ENCODE peak calls at places on chromosomes 7 and 10, in six cellular contexts. Y, W, L, C, M and B are unnamed samples.

GRCh38 chr7:92266415-92267241 is 20.9 kb downstream of the ANKIB1 start:
- DNase-seq in W (no peak), M (no peak), C (no peak), L (no peak), Y (peak; percentile 28), B (no peak)

GRCh38 chr10:23439452-23439919 is 611 bp downstream of the OTUD1 start:
- DNase-seq in W (peak; percentile 41), M (no peak), Y (no peak), C (no peak), L (no peak), B (no peak)

GRCh38 chr7:134042307-134042706 is 84.8 kb upstream of the LRGUK start:
- DNase-seq in Y (no peak), W (no peak), C (no peak), M (no peak), L (no peak), B (no peak)

GRCh38 chr10:48470115-48470892 is 134.6 kb downstream of the ARHGAP22 start:
- DNase-seq in L (peak; percentile 12), C (no peak), M (no peak), Y (no peak), W (no peak), B (no peak)

GRCh38 chr7:128940494-128941322 is 3.0 kb downstream of the IRF5 start:
- DNase-seq in Y (no peak), C (no peak), M (no peak), W (peak; percentile 66), L (no peak), B (no peak)

GRCh38 chr10:65570143-65571010 is 1355.5 kb upstream of the LRRTM3 start:
- DNase-seq in L (no peak), C (peak; percentile 49), W (peak; percentile 31), M (peak; percentile 65), Y (peak; percentile 36), B (no peak)

GRCh38 chr7:47211467-47212121 is 370.3 kb downstream of the TNS3 start:
- DNase-seq in C (no peak), L (no peak), W (no peak), Y (no peak), M (no peak), B (no peak)

GRCh38 chr7:129212126-129212525 is 12.7 kb upstream of the AHCYL2 start:
- DNase-seq in L (no peak), M (no peak), Y (no peak), C (no peak), W (no peak), B (no peak)

GRCh38 chr7:5635461-5636445 is 145.7 kb downstream of the RNF216 start:
- DNase-seq in Y (no peak), M (no peak), C (no peak), W (no peak), L (no peak), B (no peak)

GRCh38 chr10:112986791-112987190 is 36.7 kb downstream of the TCF7L2 start:
- DNase-seq in M (no peak), Y (no peak), C (no peak), W (no peak), L (no peak), B (no peak)

GRCh38 chr10:97713828-97714400 is 384 bp downstream of the MARVELD1 start:
- DNase-seq in M (peak; percentile 87), L (peak; percentile 66), Y (peak; percentile 81), W (peak; percentile 75), C (no peak), B (peak; percentile 83)

GRCh38 chr7:88302486-88302885 is 4.2 kb downstream of the STEAP4 start:
- DNase-seq in W (no peak), L (no peak), Y (no peak), M (no peak), C (no peak), B (no peak)

GRCh38 chr10:103983367-103983911 is 16.5 kb downstream of the SLK start:
- DNase-seq in M (no peak), C (no peak), L (no peak), W (no peak), Y (no peak), B (no peak)

GRCh38 chr10:73648975-73649829 is 6.6 kb downstream of the SYNPO2L start:
- DNase-seq in C (no peak), Y (peak; percentile 23), L (no peak), M (no peak), W (no peak), B (no peak)

GRCh38 chr7:96838481-96838880 is 128.8 kb upstream of the SEM1 start:
- DNase-seq in L (no peak), M (no peak), C (no peak), Y (no peak), W (no peak), B (no peak)

GRCh38 chr10:127456122-127456521 is 93.0 kb upstream of the NPS start:
- DNase-seq in C (no peak), L (no peak), Y (no peak), M (no peak), W (no peak), B (no peak)

GRCh38 chr10:96772239-96772638 is 51.9 kb upstream of the PIK3AP1 start:
- DNase-seq in M (no peak), W (no peak), C (no peak), Y (peak; percentile 6), L (no peak), B (no peak)

GRCh38 chr7:101168412-101169049 is 3.2 kb upstream of the VGF start:
- DNase-seq in Y (no peak), L (no peak), C (no peak), M (no peak), W (no peak), B (no peak)

GRCh38 chr10:48670978-48671913 is 13.4 kb upstream of the WDFY4 start:
- DNase-seq in Y (no peak), M (no peak), C (no peak), W (no peak), L (no peak), B (no peak)

GRCh38 chr10:119871881-119872609 is 598 bp downstream of the MCMBP start:
- DNase-seq in W (peak; percentile 51), Y (peak; percentile 49), C (peak; percentile 53), L (peak; percentile 62), M (peak; percentile 85), B (no peak)

GRCh38 chr7:127513311-127513710 is 72.1 kb downstream of the GCC1 start:
- DNase-seq in M (no peak), W (no peak), L (no peak), C (no peak), Y (no peak), B (no peak)

GRCh38 chr7:108454674-108455523 is 1.3 kb downstream of the NRCAM start:
- DNase-seq in C (no peak), M (peak; percentile 79), W (no peak), Y (peak; percentile 32), L (no peak), B (no peak)

GRCh38 chr7:148410905-148411304 is 179.7 kb upstream of the C7orf33 start:
- DNase-seq in Y (no peak), W (no peak), L (no peak), M (no peak), C (no peak), B (no peak)

GRCh38 chr7:149741629-149742028 is 31.8 kb downstream of the ZNF467 start:
- DNase-seq in Y (peak; percentile 10), M (no peak), L (no peak), C (no peak), W (no peak), B (no peak)

GRCh38 chr10:33036670-33037069 is 78.6 kb upstream of the ITGB1 start:
- DNase-seq in M (no peak), L (no peak), W (no peak), C (no peak), Y (no peak), B (no peak)

GRCh38 chr7:105003275-105003674 is 10.7 kb upstream of the KMT2E start:
- DNase-seq in W (no peak), C (no peak), L (no peak), M (no peak), Y (peak; percentile 76), B (peak; percentile 84)

GRCh38 chr7:42155836-42156540 is 81.0 kb downstream of the GLI3 start:
- DNase-seq in C (no peak), L (no peak), Y (peak; percentile 68), W (no peak), M (no peak), B (no peak)

DNA sequence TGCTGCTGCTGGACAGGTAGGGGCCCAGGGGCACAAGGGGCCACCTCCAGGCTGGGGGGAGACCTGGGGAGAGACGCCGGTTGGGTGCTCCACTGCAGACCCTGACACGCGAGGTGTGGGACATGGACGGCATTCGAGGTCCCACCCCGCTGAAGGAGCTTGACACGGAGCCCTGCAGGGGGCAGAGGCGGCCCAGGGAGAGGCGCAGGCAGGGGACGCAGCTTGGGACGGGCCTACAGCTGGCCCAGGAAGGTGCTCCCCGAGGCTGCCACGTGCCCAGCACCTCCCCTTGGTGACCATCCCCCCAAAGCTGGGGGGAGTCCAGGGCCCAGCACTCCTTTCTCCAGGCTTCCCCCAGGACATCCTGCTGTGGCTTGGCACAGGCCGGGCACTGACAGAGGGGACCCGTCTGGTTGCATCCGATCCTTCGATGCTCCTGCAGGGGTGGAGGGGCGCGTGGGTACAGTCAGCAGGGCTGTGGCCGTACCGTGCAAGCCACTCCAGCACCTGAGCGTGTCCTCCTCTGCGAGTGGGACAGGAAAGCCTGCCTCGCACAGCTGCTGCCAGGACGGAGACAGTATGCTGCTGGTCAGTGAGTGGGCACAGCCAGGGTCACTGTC is 174.4 kb downstream of the ELFN1 start:
- DNase-seq in C (peak; percentile 20), Y (no peak), W (peak; percentile 11), M (peak; percentile 54), L (peak; percentile 48), B (no peak)
- TF ChIP-seq CTCF in C (no peak), Y (no peak), W (no peak), M (no peak), L (no peak), B (no peak)

GRCh38 chr7:587769-588168 is 68.1 kb upstream of the PDGFA start:
- DNase-seq in L (no peak), M (no peak), Y (no peak), W (no peak), C (no peak), B (peak; percentile 93)
- H3K27ac ChIP-seq in L (no peak overlapping the region), M (no peak overlapping the region), Y (no peak overlapping the region), W (peak overlapping the region; percentile 33), C (no peak overlapping the region), B (peak overlapping the region; percentile 77)

DNA sequence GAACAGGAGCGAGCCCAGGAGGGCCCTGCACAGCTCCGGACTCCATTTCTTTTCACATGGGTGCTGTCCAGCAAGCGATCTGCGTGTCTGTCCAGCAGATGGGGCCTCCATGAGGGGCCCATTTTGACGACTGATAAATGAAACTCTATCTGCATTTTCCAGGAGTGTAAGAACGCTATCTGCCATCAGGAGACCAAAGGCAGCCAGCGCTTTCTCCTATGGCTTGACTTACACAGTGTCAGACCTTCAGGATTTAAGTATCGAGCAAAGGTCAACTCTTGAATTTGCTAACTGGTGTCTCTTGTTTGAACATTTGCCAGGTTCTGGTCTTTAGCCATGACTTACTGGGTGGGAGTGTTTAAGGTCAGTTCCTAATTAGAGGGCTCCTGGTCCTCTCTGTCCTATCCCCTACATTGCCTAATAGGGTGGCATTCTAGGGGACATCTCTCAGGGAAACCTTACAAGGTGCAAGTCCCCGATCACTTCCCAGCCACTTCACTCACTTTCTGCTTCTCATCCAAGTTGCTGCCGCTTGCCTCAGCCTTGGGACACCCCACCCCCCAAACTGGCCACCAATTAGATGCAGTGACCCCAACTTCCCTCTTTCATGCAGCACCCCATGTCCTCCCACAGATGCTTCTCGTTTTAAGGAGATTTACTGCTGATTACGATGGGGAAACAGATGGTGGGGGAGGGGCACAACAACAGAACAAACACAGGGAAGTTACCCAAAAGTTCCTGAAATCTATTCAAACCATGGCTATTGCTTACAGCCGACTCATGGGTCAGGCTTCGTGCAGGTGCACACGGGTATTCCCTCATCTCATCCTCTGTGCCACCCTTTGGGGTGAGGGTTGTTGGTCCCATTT is 20.0 kb downstream of the VSIR start:
- DNase-seq in W (no peak), L (no peak), Y (no peak), C (no peak), M (no peak), B (no peak)
- TF ChIP-seq CTCF in W (no peak), L (no peak), Y (no peak), C (no peak), M (no peak), B (no peak)

GRCh38 chr10:102612964-102613275 is 31.4 kb upstream of the TRIM8 start:
- DNase-seq in W (no peak), C (no peak), L (no peak), Y (no peak), M (no peak), B (no peak)
- H3K27ac ChIP-seq in W (peak overlapping the region; percentile 65), C (no peak overlapping the region), L (no peak overlapping the region), Y (no peak overlapping the region), M (peak overlapping the region; percentile 17), B (peak overlapping the region; percentile 65)